ENCODE peak calls at places on chromosomes 7 and 10, in five cellular contexts. R is GM23248, P is aorta, J is transverse colon, B is fibroblast of pulmonary artery. M is an unnamed sample.

GRCh38 chr7:98724591-98724990 is 107.5 kb downstream of the NPTX2 start:
- DNase-seq in J (no peak), R (peak), P (no peak), B (no peak), M (no peak)

GRCh38 chr7:29464693-29465092 is 98.9 kb upstream of the PRR15 start:
- DNase-seq in B (no peak), J (no peak), P (no peak), R (no peak), M (no peak)

GRCh38 chr10:101780818-101781654 is 2.2 kb downstream of the NPM3 start:
- DNase-seq in P (peak), J (peak), B (peak), R (peak), M (peak)

GRCh38 chr7:55336540-55336939 is 28.6 kb upstream of the LANCL2 start:
- DNase-seq in P (no peak), B (no peak), R (no peak), J (no peak), M (no peak)

GRCh38 chr10:130078120-130078519 is 32.5 kb downstream of the C10orf143 start:
- DNase-seq in R (no peak), B (no peak), P (no peak), J (no peak), M (no peak)

GRCh38 chr7:147419001-147419400 is 1171.6 kb upstream of the C7orf33 start:
- DNase-seq in J (no peak), P (no peak), R (no peak), B (no peak), M (no peak)

GRCh38 chr7:6658618-6659345 is 21.7 kb downstream of the ZNF316 start:
- DNase-seq in P (no peak), J (no peak), B (no peak), R (peak), M (no peak)

GRCh38 chr7:148093375-148094166 is 497.0 kb upstream of the C7orf33 start:
- DNase-seq in P (no peak), J (no peak), B (no peak), R (no peak), M (no peak)

GRCh38 chr7:123727071-123727837 is 21.5 kb downstream of the WASL start:
- DNase-seq in P (no peak), B (peak), J (no peak), R (peak), M (no peak)

GRCh38 chr10:62761115-62761514 is 43.4 kb upstream of the ADO start:
- DNase-seq in P (no peak), R (no peak), J (no peak), B (no peak), M (no peak)

GRCh38 chr10:102661614-102662133 is 17.4 kb downstream of the TRIM8 start:
- DNase-seq in B (no peak), P (no peak), J (no peak), R (peak), M (no peak)

GRCh38 chr7:130943336-130943901 is 209.4 kb upstream of the KLF14 start:
- DNase-seq in B (peak), P (no peak), R (peak), J (no peak), M (peak)

GRCh38 chr7:147483634-147484292 is 1106.8 kb upstream of the C7orf33 start:
- DNase-seq in J (no peak), R (peak), B (peak), P (no peak), M (no peak)

GRCh38 chr10:101997803-101998202 is 58.2 kb downstream of the ARMH3 start:
- DNase-seq in J (no peak), R (no peak), B (no peak), P (no peak), M (no peak)

GRCh38 chr10:104334965-104335650 is 3.2 kb downstream of the ITPRIP start:
- DNase-seq in B (peak), R (no peak), P (no peak), J (no peak), M (no peak)

GRCh38 chr7:156261581-156261980 is 379.0 kb upstream of the RNF32 start:
- DNase-seq in J (no peak), P (no peak), R (no peak), B (no peak), M (no peak)

GRCh38 chr10:129730272-129730992 is 233.6 kb downstream of the EBF3 start:
- DNase-seq in J (no peak), B (no peak), R (no peak), P (no peak), M (no peak)

DNA sequence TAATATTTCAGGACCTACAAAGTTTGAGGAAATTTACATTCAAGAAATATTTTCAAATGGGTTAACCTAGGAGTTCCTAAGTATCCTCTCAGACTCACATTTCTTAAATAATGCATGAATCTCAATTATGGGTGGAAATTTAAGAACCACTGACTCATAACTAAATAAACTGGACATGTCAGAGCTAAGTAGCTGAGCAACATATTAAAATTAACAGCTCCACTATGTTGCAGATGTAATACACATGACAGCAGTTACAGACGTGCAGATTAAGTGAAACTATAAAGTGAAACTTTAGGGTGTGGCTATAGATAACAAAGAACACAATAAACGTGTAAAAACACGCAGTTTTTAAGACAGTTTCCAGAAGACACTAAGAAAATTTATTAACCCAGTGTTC is 25.5 kb downstream of the DNMBP start:
- DNase-seq in P (no peak), B (no peak), J (no peak), R (peak), M (peak)
- H3K4me3 ChIP-seq in P (no peak), B (peak), J (no peak), R (peak), M (peak)

GRCh38 chr10:70052462-70053211 is at the start of gene MACROH2A2:
- DNase-seq in B (peak), R (peak), J (peak), P (peak), M (peak)
- H3K4me3 ChIP-seq in B (peak), R (peak), J (peak), P (peak), M (peak)

GRCh38 chr10:32308027-32308603 is 38.8 kb downstream of the EPC1 start:
- DNase-seq in R (no peak), P (no peak), J (no peak), B (no peak), M (no peak)
- H3K4me3 ChIP-seq in R (no peak), P (no peak), J (no peak), B (no peak), M (no peak)

GRCh38 chr10:97408496-97408992 is 7.4 kb upstream of the RRP12 start:
- DNase-seq in R (no peak), J (peak), B (no peak), P (no peak), M (no peak)

GRCh38 chr10:97411411-97411810 is 10.3 kb upstream of the RRP12 start:
- DNase-seq in J (no peak), R (no peak), B (peak), P (no peak), M (no peak)

GRCh38 chr10:97406064-97406463 is 4.9 kb upstream of the RRP12 start:
- DNase-seq in J (no peak), P (no peak), R (no peak), B (no peak), M (no peak)

GRCh38 chr10:97407211-97407951 is 6.2 kb upstream of the RRP12 start:
- DNase-seq in J (peak), R (peak), B (peak), P (no peak), M (peak)

GRCh38 chr10:97407952-97408248 is 6.8 kb upstream of the RRP12 start:
- DNase-seq in R (no peak), B (no peak), J (no peak), P (no peak), M (no peak)
- H3K4me3 ChIP-seq in R (no peak), B (no peak), J (no peak), P (no peak), M (no peak)

DNA sequence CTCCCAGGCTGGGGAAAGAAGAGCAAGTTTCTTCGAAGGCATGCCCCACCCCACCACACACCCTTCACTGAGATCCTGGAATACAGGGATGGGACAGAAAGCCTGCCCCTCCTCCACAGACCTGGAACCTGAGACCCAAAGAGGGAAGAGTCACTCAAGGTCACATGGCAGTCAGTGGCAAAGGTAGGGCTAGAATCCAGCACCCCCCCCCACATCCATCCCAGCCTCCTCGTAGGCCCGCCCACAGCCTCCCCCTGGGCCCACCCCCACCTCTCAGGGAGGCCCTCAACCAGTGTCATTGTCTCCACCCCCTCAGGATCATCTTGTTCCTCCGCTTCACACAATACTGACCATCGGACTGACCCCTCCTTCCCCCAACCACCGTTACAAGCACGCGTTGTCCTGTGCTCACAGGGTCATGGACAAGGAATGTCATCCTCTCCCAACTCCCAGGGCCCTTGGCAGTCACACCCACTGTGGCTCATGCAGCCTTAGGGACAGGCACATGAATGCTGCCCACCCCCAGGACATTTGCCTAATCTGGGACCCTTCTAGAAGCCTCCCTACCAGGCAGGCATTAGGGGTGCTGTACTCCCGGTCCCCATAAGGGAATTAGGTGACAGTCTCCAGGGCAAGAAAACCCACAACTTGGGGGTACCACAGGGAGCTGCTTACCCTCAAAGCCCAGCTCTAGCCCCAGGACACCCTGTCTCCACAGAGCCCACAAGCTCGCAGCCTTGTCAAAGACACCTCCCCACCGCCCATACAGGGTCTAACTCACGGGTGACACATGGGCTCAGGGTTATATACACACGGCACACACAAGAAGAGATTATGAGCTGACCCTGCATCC is 1.4 kb downstream of the KCNH2 start:
- DNase-seq in P (no peak), J (no peak), B (no peak), R (no peak), M (no peak)
- H3K4me3 ChIP-seq in P (no peak), J (peak), B (no peak), R (no peak), M (peak)